ENCODE peak calls at places on chromosomes 1 and 21, in four cellular contexts. I is Karpas-422, V is pancreas, B is aorta. F is an unnamed sample.

GRCh38 chr1:45566722-45567121 is 16.1 kb downstream of the AKR1A1 start:
- DNase-seq in I (no peak), V (no peak), B (peak; percentile 75), F (no peak)

GRCh38 chr1:170487503-170487902 is 44.5 kb upstream of the GORAB start:
- DNase-seq in I (no peak), V (no peak), B (no peak), F (no peak)

GRCh38 chr21:31554511-31555022 is 104.9 kb upstream of the SOD1 start:
- DNase-seq in I (no peak), V (no peak), B (peak; percentile 24), F (no peak)

GRCh38 chr1:117237701-117238413 is 27.1 kb upstream of the VTCN1 start:
- DNase-seq in I (no peak), V (no peak), B (no peak), F (no peak)

GRCh38 chr1:162108426-162108825 is 38.9 kb downstream of the NOS1AP start:
- DNase-seq in I (no peak), V (no peak), B (no peak), F (no peak)

GRCh38 chr1:33152685-33153432 is 29.0 kb downstream of the TRIM62 start:
- DNase-seq in I (peak; percentile 64), V (no peak), B (peak; percentile 82), F (no peak)

GRCh38 chr1:54548389-54549044 is 489 bp downstream of the ACOT11 start:
- DNase-seq in I (peak; percentile 25), V (no peak), B (no peak), F (no peak)

GRCh38 chr1:8482844-8483436 is 165.0 kb downstream of the SLC45A1 start:
- DNase-seq in I (no peak), V (no peak), B (no peak), F (no peak)

GRCh38 chr1:100721502-100722205 is 2.1 kb downstream of the VCAM1 start:
- DNase-seq in I (no peak), V (peak; percentile 22), B (no peak), F (no peak)

GRCh38 chr1:17957588-17958267 is 149.9 kb upstream of the IGSF21 start:
- DNase-seq in I (no peak), V (no peak), B (no peak), F (no peak)

GRCh38 chr1:166682588-166682987 is 156.7 kb upstream of the POGK start:
- DNase-seq in I (no peak), V (no peak), B (no peak), F (no peak)

GRCh38 chr21:31781737-31782136 is 49.8 kb upstream of the SCAF4 start:
- DNase-seq in I (peak; percentile 56), V (peak; percentile 20), B (no peak), F (no peak)

GRCh38 chr1:32068891-32069590 is 3.7 kb upstream of the TMEM39B start:
- DNase-seq in I (no peak), V (no peak), B (no peak), F (no peak)

GRCh38 chr1:228836427-228836826 is 101.1 kb downstream of the RHOU start:
- DNase-seq in I (no peak), V (no peak), B (no peak), F (peak; percentile 76)

GRCh38 chr1:207316622-207317510 is 4.6 kb upstream of the CD55 start:
- DNase-seq in I (no peak), V (peak; percentile 86), B (no peak), F (peak; percentile 89)

GRCh38 chr1:94836891-94837290 is 16.7 kb downstream of the SLC44A3 start:
- DNase-seq in I (peak; percentile 25), V (no peak), B (no peak), F (no peak)

GRCh38 chr21:46357684-46358425 is 33.9 kb downstream of the PCNT start:
- DNase-seq in I (no peak), V (no peak), B (no peak), F (no peak)

GRCh38 chr1:228238007-228238406 is 30.2 kb downstream of the OBSCN start:
- DNase-seq in I (peak; percentile 57), V (no peak), B (no peak), F (no peak)

GRCh38 chr1:225896937-225897549 is 8.1 kb upstream of the LEFTY1 start:
- DNase-seq in I (no peak), V (peak; percentile 56), B (no peak), F (no peak)

GRCh38 chr1:208185801-208186201 is 58.4 kb downstream of the PLXNA2 start:
- DNase-seq in I (no peak), V (no peak), B (no peak), F (no peak)

GRCh38 chr1:240804475-240804874 is 192.5 kb upstream of the GREM2 start:
- DNase-seq in I (no peak), V (no peak), B (no peak), F (no peak)

GRCh38 chr1:44515416-44515815 is 110.4 kb downstream of the RNF220 start:
- DNase-seq in I (no peak), V (no peak), B (no peak), F (no peak)

GRCh38 chr1:64516301-64516700 is 46.4 kb downstream of the CACHD1 start:
- DNase-seq in I (no peak), V (no peak), B (no peak), F (no peak)

GRCh38 chr1:165910764-165911421 is 83.5 kb downstream of the UCK2 start:
- DNase-seq in I (no peak), V (no peak), B (peak; percentile 79), F (peak; percentile 35)

GRCh38 chr1:25744140-25744581 is 55.8 kb upstream of the SELENON start:
- DNase-seq in I (no peak), V (peak; percentile 42), B (peak; percentile 77), F (peak; percentile 47)

GRCh38 chr1:36730599-36730998 is 247.9 kb upstream of the CSF3R start:
- DNase-seq in I (no peak), V (no peak), B (peak; percentile 39), F (no peak)

GRCh38 chr1:36732038-36732402 is 249.3 kb upstream of the CSF3R start:
- DNase-seq in I (no peak), V (no peak), B (peak; percentile 51), F (no peak)

GRCh38 chr1:36729716-36730510 is 247.2 kb upstream of the CSF3R start:
- DNase-seq in I (no peak), V (no peak), B (peak; percentile 70), F (no peak)

GRCh38 chr1:36729289-36729688 is 246.6 kb upstream of the CSF3R start:
- DNase-seq in I (no peak), V (no peak), B (peak; percentile 43), F (no peak)

GRCh38 chr1:36731226-36732037 is 248.7 kb upstream of the CSF3R start:
- DNase-seq in I (peak; percentile 75), V (no peak), B (peak; percentile 52), F (no peak)
- H3K9me3 ChIP-seq in I (no peaks in the 10 kb centered on the region), V (no peaks in the 10 kb centered on the region), B (no peaks in the 10 kb centered on the region), F (no peaks in the 10 kb centered on the region)

GRCh38 chr1:248793592-248793991 is 32.1 kb downstream of the SH3BP5L start:
- DNase-seq in I (no peak), V (no peak), B (no peak), F (no peak)
- H3K9me3 ChIP-seq in I (peaks cover 4% of the 10 kb centered on the region), V (no peaks in the 10 kb centered on the region), B (peaks cover 5% of the 10 kb centered on the region), F (no peaks in the 10 kb centered on the region)

DNA sequence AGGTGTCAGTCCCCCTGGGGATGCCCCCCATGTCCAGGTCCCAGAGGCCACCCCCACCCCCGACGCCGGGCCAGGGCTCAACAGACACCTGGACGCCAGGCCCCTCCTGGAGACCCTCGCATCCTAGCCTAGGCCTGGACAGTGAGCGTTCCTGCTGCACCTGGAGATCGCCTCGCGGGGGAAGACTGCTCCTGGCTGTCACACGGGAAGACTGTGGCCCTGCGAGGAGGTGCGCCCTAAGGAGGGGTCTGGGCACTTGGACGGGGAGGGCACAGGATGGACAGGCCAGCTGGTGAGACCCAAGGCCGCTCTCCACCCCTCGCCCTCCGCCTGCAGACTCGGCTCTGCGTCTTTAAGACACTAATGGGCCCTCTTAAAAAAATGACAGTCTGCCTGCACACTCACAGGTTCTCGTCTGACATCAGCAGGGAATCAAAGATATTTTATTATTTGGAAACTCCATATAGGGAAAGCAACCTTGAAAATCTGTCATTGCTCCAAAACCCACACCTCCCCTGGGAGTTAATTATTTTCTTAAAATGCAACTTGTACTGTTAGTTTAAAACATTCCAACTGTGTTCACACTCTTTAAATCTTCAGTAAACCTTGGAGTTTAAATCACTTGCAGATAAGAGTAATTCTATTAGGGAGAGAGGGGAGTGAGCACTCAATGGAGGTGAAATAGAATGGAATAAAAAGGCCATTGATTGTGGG is 45.6 kb upstream of the ACTRT2 start:
- DNase-seq in I (no peak), V (no peak), B (peak; percentile 70), F (no peak)
- H3K9me3 ChIP-seq in I (no peaks in the 10 kb centered on the region), V (no peaks in the 10 kb centered on the region), B (no peaks in the 10 kb centered on the region), F (no peaks in the 10 kb centered on the region)

GRCh38 chr1:173470608-173471007 is 6.5 kb upstream of the PRDX6 start:
- DNase-seq in I (no peak), V (no peak), B (no peak), F (no peak)

GRCh38 chr1:173473599-173474011 is 3.5 kb upstream of the PRDX6 start:
- DNase-seq in I (no peak), V (no peak), B (no peak), F (no peak)

GRCh38 chr1:173467426-173467825 is 9.7 kb upstream of the PRDX6 start:
- DNase-seq in I (no peak), V (no peak), B (no peak), F (no peak)

GRCh38 chr1:173474097-173474779 is 2.9 kb upstream of the PRDX6 start:
- DNase-seq in I (no peak), V (no peak), B (no peak), F (no peak)

GRCh38 chr1:173469656-173470055 is 7.5 kb upstream of the PRDX6 start:
- DNase-seq in I (no peak), V (no peak), B (no peak), F (no peak)
- H3K9me3 ChIP-seq in I (peaks cover 11% of the 10 kb centered on the region), V (no peaks in the 10 kb centered on the region), B (no peaks in the 10 kb centered on the region), F (peaks cover 20% of the 10 kb centered on the region)